ENCODE peak calls at places on chromosomes 3 and 15, in four cellular contexts. A is posterior vena cava, F is AG04450, R is nephron progenitor cell. V is an unnamed sample.
A peak's percentile ranks its signal among the peaks of the same experiment; 100 is the strongest.

GRCh38 chr3:186825294-186825821 is 17.2 kb upstream of the ADIPOQ start:
- DNase-seq in R (peak; percentile 65), F (peak; percentile 47), A (peak; percentile 87), V (no peak)

GRCh38 chr15:84915011-84915958 is 30.8 kb downstream of the SLC28A1 start:
- DNase-seq in F (no peak), R (peak; percentile 46), A (peak; percentile 90), V (peak; percentile 53)

GRCh38 chr3:189500299-189500698 is 130.9 kb upstream of the TP63 start:
- DNase-seq in R (no peak), A (no peak), F (no peak), V (no peak)

GRCh38 chr3:170448530-170449110 is 30.0 kb downstream of the CLDN11 start:
- DNase-seq in F (no peak), R (no peak), A (no peak), V (no peak)

GRCh38 chr15:97875513-97876285 is 84.8 kb upstream of the ARRDC4 start:
- DNase-seq in R (no peak), F (no peak), A (no peak), V (no peak)

GRCh38 chr3:161333696-161334095 is 37.6 kb downstream of the SPTSSB start:
- DNase-seq in F (no peak), R (no peak), A (no peak), V (peak; percentile 74)

GRCh38 chr3:27673701-27674100 is 48.4 kb downstream of the EOMES start:
- DNase-seq in R (no peak), A (no peak), F (no peak), V (peak; percentile 67)

GRCh38 chr15:52382647-52383046 is 87.0 kb upstream of the MYO5C start:
- DNase-seq in F (no peak), A (no peak), R (no peak), V (no peak)

GRCh38 chr15:73931441-73931840 is 5.2 kb downstream of the LOXL1 start:
- DNase-seq in F (no peak), A (peak; percentile 67), R (no peak), V (no peak)

GRCh38 chr15:60074181-60074885 is 70.2 kb downstream of the FOXB1 start:
- DNase-seq in A (no peak), F (no peak), R (peak; percentile 37), V (no peak)

GRCh38 chr3:151192545-151192944 is 10.5 kb downstream of the GPR171 start:
- DNase-seq in R (no peak), F (no peak), A (no peak), V (no peak)

GRCh38 chr15:45385568-45385967 is 7.2 kb upstream of the GATM start:
- DNase-seq in A (no peak), F (no peak), R (no peak), V (no peak)

GRCh38 chr3:170840291-170840859 is 29.6 kb downstream of the RPL22L1 start:
- DNase-seq in F (no peak), A (no peak), R (no peak), V (no peak)

GRCh38 chr15:38226867-38227266 is 25.8 kb upstream of the SPRED1 start:
- DNase-seq in F (peak; percentile 30), A (no peak), R (no peak), V (no peak)

GRCh38 chr3:154240235-154240634 is 84.1 kb downstream of the DHX36 start:
- DNase-seq in R (no peak), F (no peak), A (no peak), V (no peak)

GRCh38 chr3:88412346-88412745 is 262.6 kb downstream of the C3orf38 start:
- DNase-seq in F (no peak), R (no peak), A (no peak), V (no peak)

GRCh38 chr3:117443014-117443413 is 733.4 kb downstream of the TUSC7 start:
- DNase-seq in A (no peak), R (no peak), F (peak; percentile 10), V (no peak)

GRCh38 chr3:179871782-179872181 is 165.0 kb downstream of the PEX5L start:
- DNase-seq in A (no peak), R (no peak), F (no peak), V (no peak)

GRCh38 chr15:63350178-63350621 is 31.4 kb downstream of the CA12 start:
- DNase-seq in R (no peak), A (peak; percentile 80), F (no peak), V (no peak)

GRCh38 chr3:193960485-193961172 is 175.3 kb upstream of the HES1 start:
- DNase-seq in F (no peak), A (no peak), R (peak; percentile 35), V (no peak)

GRCh38 chr3:8001712-8002111 is 499.9 kb upstream of the LMCD1 start:
- DNase-seq in F (no peak), R (no peak), A (no peak), V (no peak)

GRCh38 chr3:3209057-3209456 is 29.6 kb upstream of the CRBN start:
- DNase-seq in A (no peak), F (no peak), R (no peak), V (no peak)

GRCh38 chr3:190169877-190170276 is 49.2 kb upstream of the P3H2 start:
- DNase-seq in F (no peak), R (no peak), A (no peak), V (no peak)

V was measured in Kasumi-1.